ENCODE peak calls at places on chromosomes 6 and 20, in ten cellular contexts. O is stomach, L is HCT116, P is HepG2, S is Panc1, V is breast epithelium, Q is endothelial cell of umbilical vein, I is transverse colon, E is prostate gland, F is GM12892. N is an unnamed sample.
A peak's percentile ranks its signal among the peaks of the same experiment; 100 is the strongest.

GRCh38 chr6:167825759-167826229 is 917 bp upstream of the AFDN start:
- DNase-seq in I (peak; percentile 85), Q (no peak), O (peak; percentile 84), E (peak; percentile 80), F (no peak), V (peak; percentile 57), L (peak; percentile 35), S (no peak), P (peak; percentile 52), N (no peak)

GRCh38 chr6:143399176-143399575 is 51.3 kb downstream of the ADAT2 start:
- DNase-seq in S (no peak), I (no peak), O (no peak), Q (no peak), F (no peak), L (no peak), V (no peak), E (no peak), P (no peak), N (no peak)

GRCh38 chr20:54088430-54088829 is 18.0 kb upstream of the BCAS1 start:
- DNase-seq in Q (no peak), P (no peak), I (no peak), O (no peak), V (no peak), F (no peak), S (no peak), L (no peak), E (no peak), N (no peak)

GRCh38 chr20:46621492-46621891 is 29.8 kb downstream of the SLC13A3 start:
- DNase-seq in I (no peak), Q (no peak), E (no peak), O (no peak), S (no peak), L (no peak), V (no peak), P (no peak), F (no peak), N (no peak)

GRCh38 chr6:157267109-157267611 is 56.2 kb downstream of the TMEM242 start:
- DNase-seq in E (no peak), S (no peak), I (no peak), F (no peak), P (no peak), Q (no peak), V (no peak), L (no peak), O (no peak), N (no peak)

GRCh38 chr20:59807909-59808728 is 125.3 kb downstream of the SYCP2 start:
- DNase-seq in S (no peak), E (no peak), L (no peak), I (no peak), Q (no peak), O (peak; percentile 13), P (no peak), F (no peak), V (no peak), N (no peak)

GRCh38 chr20:41048475-41049242 is 20.0 kb downstream of the TOP1 start:
- DNase-seq in S (no peak), I (no peak), Q (no peak), E (no peak), F (no peak), O (no peak), V (no peak), P (no peak), L (no peak), N (no peak)

GRCh38 chr6:24924956-24925355 is 10.8 kb downstream of the RIPOR2 start:
- DNase-seq in S (no peak), Q (no peak), L (no peak), P (no peak), F (no peak), O (peak; percentile 62), V (no peak), I (no peak), E (no peak), N (no peak)

GRCh38 chr6:17054647-17055046 is 47.2 kb upstream of the STMND1 start:
- DNase-seq in Q (no peak), L (no peak), V (no peak), S (no peak), F (no peak), I (no peak), O (no peak), P (no peak), E (no peak), N (no peak)

GRCh38 chr20:20593447-20594170 is 118.8 kb downstream of the RALGAPA2 start:
- DNase-seq in E (peak; percentile 13), I (no peak), F (no peak), Q (peak; percentile 35), P (peak; percentile 71), O (no peak), S (peak; percentile 17), V (no peak), L (peak; percentile 18), N (peak; percentile 11)

GRCh38 chr6:80938131-80938530 is 814.4 kb downstream of the TENT5A start:
- DNase-seq in V (no peak), F (no peak), S (no peak), L (no peak), Q (no peak), I (no peak), P (no peak), E (no peak), O (no peak), N (no peak)

GRCh38 chr20:18443841-18444240 is 23.0 kb downstream of the DZANK1 start:
- DNase-seq in F (no peak), V (no peak), P (no peak), S (no peak), I (no peak), L (no peak), Q (no peak), E (no peak), O (no peak), N (no peak)

GRCh38 chr6:125707615-125708243 is 41.7 kb upstream of the HEY2 start:
- DNase-seq in F (no peak), P (no peak), L (no peak), I (no peak), E (no peak), S (no peak), V (no peak), Q (no peak), O (no peak), N (no peak)

GRCh38 chr20:46558511-46558959 is 8.1 kb upstream of the OCSTAMP start:
- DNase-seq in F (no peak), V (no peak), I (no peak), S (peak; percentile 15), L (no peak), E (no peak), Q (peak; percentile 91), P (peak; percentile 73), O (peak; percentile 62), N (no peak)

GRCh38 chr20:36862857-36863668 is 12.9 kb upstream of the TLDC2 start:
- DNase-seq in E (no peak), S (no peak), P (no peak), V (no peak), L (no peak), O (no peak), F (no peak), Q (peak; percentile 19), I (no peak), N (no peak)

GRCh38 chr6:113723182-113723581 is 134.0 kb upstream of the MARCKS start:
- DNase-seq in L (no peak), O (no peak), I (no peak), P (no peak), E (no peak), S (no peak), V (no peak), F (no peak), Q (peak; percentile 85), N (no peak)
- TF ChIP-seq POLR2AphosphoS5 in L (no peak), O (no peak), I (no peak), P (no peak), E (no peak), S (no peak), V (no peak), F (no peak), Q (peak; percentile 73), N (no peak)

GRCh38 chr6:12528171-12528570 is 188.4 kb upstream of the PHACTR1 start:
- DNase-seq in L (no peak), O (no peak), V (no peak), E (no peak), F (no peak), Q (no peak), I (no peak), P (no peak), S (no peak), N (no peak)

GRCh38 chr6:12529364-12530019 is 187.1 kb upstream of the PHACTR1 start:
- DNase-seq in E (no peak), L (no peak), Q (no peak), F (no peak), P (no peak), V (no peak), I (no peak), O (no peak), S (no peak), N (no peak)

GRCh38 chr6:12528581-12529363 is 187.8 kb upstream of the PHACTR1 start:
- DNase-seq in P (no peak), V (no peak), E (no peak), I (peak; percentile 40), O (no peak), Q (peak; percentile 89), F (no peak), S (no peak), L (no peak), N (no peak)

GRCh38 chr6:12527339-12527738 is 189.2 kb upstream of the PHACTR1 start:
- DNase-seq in E (no peak), F (no peak), Q (no peak), S (no peak), P (no peak), O (no peak), L (no peak), I (no peak), V (no peak), N (no peak)

GRCh38 chr6:12530345-12530744 is 186.2 kb upstream of the PHACTR1 start:
- DNase-seq in E (no peak), S (no peak), I (no peak), F (no peak), L (no peak), V (no peak), P (no peak), Q (no peak), O (no peak), N (no peak)
- TF ChIP-seq POLR2AphosphoS5 in E (no peak), S (no peak), I (no peak), F (no peak), L (no peak), V (no peak), P (no peak), Q (no peak), O (no peak), N (no peak)

DNA sequence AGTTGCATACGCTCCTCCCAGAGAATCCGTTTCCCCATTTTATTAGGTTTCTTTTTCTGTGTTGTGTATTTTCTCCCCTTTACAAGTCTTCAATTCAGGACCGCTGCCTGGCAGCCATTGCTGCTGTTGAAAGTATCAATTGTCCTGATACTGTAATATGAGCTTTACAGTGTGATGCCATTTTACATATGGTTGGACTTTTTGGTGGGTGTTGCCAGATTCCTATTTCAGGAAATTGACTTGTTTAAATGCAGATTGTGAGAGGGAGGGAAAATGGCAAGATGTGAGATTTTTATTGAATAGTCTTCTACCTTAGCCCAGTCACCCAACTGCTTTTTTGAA is 1.2 kb downstream of the PANK2 start:
- DNase-seq in I (no peak), S (no peak), E (no peak), Q (no peak), V (no peak), P (peak; percentile 48), F (no peak), L (no peak), O (no peak), N (no peak)
- TF ChIP-seq POLR2AphosphoS5 in I (no peak), S (no peak), E (no peak), Q (no peak), V (no peak), P (no peak), F (no peak), L (no peak), O (no peak), N (no peak)

GRCh38 chr6:11650297-11650696 is 112.7 kb downstream of the TMEM170B start:
- DNase-seq in O (no peak), F (no peak), E (no peak), V (no peak), P (no peak), Q (peak; percentile 99), S (no peak), L (no peak), I (no peak), N (no peak)
- TF ChIP-seq POLR2AphosphoS5 in O (no peak), F (no peak), E (no peak), V (no peak), P (no peak), Q (peak; percentile 94), S (no peak), L (no peak), I (no peak), N (no peak)